ENCODE peak calls at places on chromosomes 7 and 10, in seven cellular contexts. Q is progenitor cell of endocrine pancreas, D is OCI-LY7, U is transverse colon, R is gastrocnemius medialis, H is PC-3, L is astrocyte of the spinal cord. Y is an unnamed sample.

GRCh38 chr10:1201010-1201807 is 145.0 kb downstream of the WDR37 start:
- DNase-seq in R (no peak), U (no peak), Q (no peak), L (no peak), H (no peak), D (no peak), Y (peak; percentile 7)

GRCh38 chr10:96334888-96335526 is 23.8 kb downstream of the OPALIN start:
- DNase-seq in R (no peak), U (no peak), D (peak; percentile 23), L (peak; percentile 34), Q (no peak), H (peak; percentile 55), Y (no peak)

GRCh38 chr10:14843327-14843988 is 5.4 kb downstream of the HSPA14 start:
- DNase-seq in L (no peak), R (no peak), D (no peak), H (no peak), Q (no peak), U (no peak), Y (no peak)

GRCh38 chr7:35695628-35695888 is 623 bp upstream of the HERPUD2 start:
- DNase-seq in U (no peak), D (no peak), Q (no peak), R (no peak), H (peak; percentile 13), L (no peak), Y (no peak)

GRCh38 chr10:70738425-70739121 is 46.6 kb downstream of the TBATA start:
- DNase-seq in D (peak; percentile 6), U (no peak), R (no peak), H (peak; percentile 37), Q (no peak), L (no peak), Y (no peak)

GRCh38 chr7:37899712-37900247 is 16.8 kb downstream of the SFRP4 start:
- DNase-seq in D (no peak), U (no peak), H (peak; percentile 44), Q (no peak), L (no peak), R (no peak), Y (no peak)

GRCh38 chr10:28928484-28928883 is 251.2 kb downstream of the BAMBI start:
- DNase-seq in D (no peak), R (no peak), H (peak; percentile 72), L (no peak), Q (no peak), U (no peak), Y (no peak)

GRCh38 chr7:151509670-151510333 is 9.9 kb downstream of the RHEB start:
- DNase-seq in D (no peak), Q (no peak), U (no peak), L (no peak), H (no peak), R (no peak), Y (no peak)

GRCh38 chr7:22223841-22224240 is 133.1 kb downstream of the RAPGEF5 start:
- DNase-seq in D (no peak), R (no peak), Q (no peak), U (no peak), H (no peak), L (no peak), Y (no peak)

GRCh38 chr10:132790470-132790869 is 4.5 kb upstream of the NKX6-2 start:
- DNase-seq in D (no peak), R (no peak), Q (no peak), L (no peak), U (no peak), H (no peak), Y (no peak)

GRCh38 chr7:149217570-149217969 is 21.9 kb upstream of the ZNF212 start:
- DNase-seq in U (no peak), H (no peak), R (no peak), D (no peak), Q (no peak), L (no peak), Y (no peak)

GRCh38 chr7:117067322-117067721 is 114.0 kb downstream of the ST7 start:
- DNase-seq in R (no peak), Q (no peak), H (no peak), D (no peak), U (no peak), L (no peak), Y (no peak)

GRCh38 chr7:30348083-30348560 is 63.7 kb downstream of the ZNRF2 start:
- DNase-seq in L (peak; percentile 88), Q (no peak), U (no peak), D (peak; percentile 58), H (peak; percentile 80), R (no peak), Y (no peak)

GRCh38 chr10:5873515-5873995 is 16.1 kb downstream of the ANKRD16 start:
- DNase-seq in U (peak; percentile 76), H (peak; percentile 59), L (peak; percentile 80), R (peak; percentile 52), Q (peak; percentile 39), D (peak; percentile 79), Y (peak; percentile 65)

GRCh38 chr7:79553811-79554555 is 100.5 kb upstream of the MAGI2 start:
- DNase-seq in R (no peak), Q (no peak), H (peak; percentile 81), U (no peak), D (no peak), L (no peak), Y (no peak)

GRCh38 chr10:10533417-10533816 is 484.3 kb upstream of the CELF2 start:
- DNase-seq in H (no peak), R (no peak), U (no peak), L (no peak), Q (no peak), D (no peak), Y (no peak)

GRCh38 chr7:104956753-104957450 is 57.1 kb upstream of the KMT2E start:
- DNase-seq in L (peak; percentile 96), D (no peak), R (no peak), U (no peak), H (peak; percentile 84), Q (no peak), Y (no peak)

GRCh38 chr10:6578221-6579192 is 1.6 kb downstream of the PRKCQ start:
- DNase-seq in H (no peak), D (peak; percentile 62), U (no peak), R (no peak), L (no peak), Q (no peak), Y (no peak)

GRCh38 chr10:132879408-132880147 is 62.8 kb downstream of the CFAP46 start:
- DNase-seq in H (no peak), U (no peak), R (no peak), L (no peak), D (no peak), Q (no peak), Y (no peak)

GRCh38 chr7:133805426-133805825 is 321.7 kb upstream of the LRGUK start:
- DNase-seq in Q (no peak), R (no peak), L (no peak), D (no peak), H (no peak), U (no peak), Y (no peak)

GRCh38 chr10:33109384-33109783 is 151.4 kb upstream of the ITGB1 start:
- DNase-seq in D (no peak), R (no peak), U (no peak), L (no peak), Q (no peak), H (no peak), Y (no peak)

GRCh38 chr7:81499262-81500116 is 270.4 kb downstream of the HGF start:
- DNase-seq in R (no peak), Q (no peak), H (peak; percentile 84), L (peak; percentile 88), U (no peak), D (peak; percentile 66), Y (no peak)

GRCh38 chr10:28913436-28913835 is 236.1 kb downstream of the BAMBI start:
- DNase-seq in U (no peak), D (no peak), Q (no peak), L (no peak), H (no peak), R (no peak), Y (no peak)

GRCh38 chr10:688621-689426 is 644 bp downstream of the DIP2C start:
- DNase-seq in H (peak; percentile 5), U (peak; percentile 36), D (no peak), R (no peak), L (peak; percentile 45), Q (peak; percentile 37), Y (peak; percentile 69)

GRCh38 chr10:17649836-17650235 is 5.9 kb downstream of the STAM start:
- DNase-seq in Q (no peak), L (no peak), U (no peak), D (no peak), H (no peak), R (no peak), Y (no peak)

GRCh38 chr7:154698726-154699291 is 304.1 kb downstream of the PAXIP1 start:
- DNase-seq in R (no peak), Q (no peak), L (no peak), U (no peak), H (no peak), D (peak; percentile 3), Y (no peak)
- TF ChIP-seq CTCF in R (no peak), Q (peak; percentile 53), L (no peak), U (peak; percentile 17), H (peak; percentile 35), D (peak; percentile 74), Y (no peak)

GRCh38 chr10:64648915-64649314 is 1127.7 kb downstream of the REEP3 start:
- DNase-seq in Q (no peak), H (peak; percentile 51), L (no peak), U (no peak), R (no peak), D (no peak), Y (peak; percentile 29)
- TF ChIP-seq CTCF in Q (no peak), H (peak; percentile 47), L (no peak), U (no peak), R (no peak), D (peak; percentile 14), Y (no peak)

DNA sequence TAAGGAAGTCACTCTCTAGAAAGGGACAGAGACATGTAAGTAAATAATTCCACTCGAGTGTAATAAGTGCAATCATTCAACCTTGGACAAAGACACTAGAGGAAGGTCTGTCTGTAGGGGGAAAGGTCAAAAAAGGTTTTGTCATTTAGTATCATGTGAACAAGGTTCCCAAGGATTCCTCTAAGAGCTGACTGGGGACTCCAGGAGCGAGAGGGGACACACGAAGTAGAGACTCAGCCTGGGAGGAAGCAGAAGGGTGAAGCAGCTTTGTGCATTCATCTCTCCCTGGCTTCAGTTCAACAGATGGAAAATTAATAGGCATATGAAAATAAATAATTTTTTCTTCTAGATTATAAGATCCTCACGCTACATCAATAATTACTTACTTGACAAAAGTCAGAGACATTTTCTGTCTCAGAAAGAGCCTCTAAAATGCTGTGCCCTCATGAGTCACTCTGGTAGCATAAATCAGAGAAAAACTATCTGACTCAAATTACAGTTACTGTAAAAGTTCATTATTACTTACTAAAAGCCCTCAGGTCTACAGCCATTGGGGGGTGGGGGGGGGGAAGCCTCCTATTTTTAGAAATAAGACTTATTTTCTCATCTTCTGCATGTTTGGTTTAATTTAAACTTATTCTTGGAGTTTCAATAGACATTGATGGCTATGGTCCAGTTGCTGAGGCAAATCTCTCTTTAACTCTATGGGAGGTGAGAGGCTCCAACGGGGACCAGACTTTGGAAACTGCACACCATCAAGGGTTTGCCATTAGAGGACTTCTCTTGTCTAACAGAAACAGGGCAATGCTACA is 275.0 kb upstream of the KLF14 start:
- DNase-seq in H (peak; percentile 61), R (no peak), L (peak; percentile 68), U (no peak), D (no peak), Q (no peak), Y (no peak)
- TF ChIP-seq CTCF in H (no peak), R (no peak), L (no peak), U (no peak), D (no peak), Q (no peak), Y (no peak)

GRCh38 chr7:4693749-4694148 is 11.7 kb downstream of the FOXK1 start:
- DNase-seq in U (no peak), Q (no peak), D (no peak), L (no peak), R (no peak), H (no peak), Y (no peak)
- TF ChIP-seq CTCF in U (no peak), Q (no peak), D (no peak), L (no peak), R (no peak), H (no peak), Y (no peak)